ENCODE peak calls at places on chromosome 12, in six cellular contexts. Q is K562, U is GM12878, D is A549, J is endothelial cell of umbilical vein, K is HepG2. N is an unnamed sample.

GRCh38 chr12:108241961-108242360 is 97.2 kb downstream of the CMKLR1 start:
- DNase-seq in K (no peak), J (no peak), D (no peak), U (no peak), Q (peak; percentile 11), N (peak; percentile 42)

GRCh38 chr12:31009976-31010375 is 63.7 kb upstream of the DDX11 start:
- DNase-seq in K (no peak), Q (no peak), D (no peak), J (no peak), U (no peak), N (no peak)

GRCh38 chr12:74945771-74946198 is 263.9 kb downstream of the KCNC2 start:
- DNase-seq in D (peak; percentile 73), J (no peak), U (no peak), K (no peak), Q (no peak), N (no peak)

GRCh38 chr12:26195250-26195640 is at the start of gene SSPN:
- DNase-seq in J (peak; percentile 46), K (no peak), D (peak; percentile 33), U (no peak), Q (no peak), N (peak; percentile 84)

GRCh38 chr12:104358353-104359003 is 54.9 kb downstream of the EID3 start:
- DNase-seq in K (peak; percentile 41), J (peak; percentile 66), U (peak; percentile 44), Q (peak; percentile 71), D (peak; percentile 82), N (peak; percentile 92)

GRCh38 chr12:9674226-9674590 is 4.7 kb downstream of the CLEC2D start:
- DNase-seq in K (no peak), D (no peak), J (no peak), U (no peak), Q (no peak), N (no peak)

GRCh38 chr12:115341442-115341841 is 657.5 kb upstream of the TBX3 start:
- DNase-seq in D (peak; percentile 90), K (no peak), Q (no peak), J (peak; percentile 70), U (no peak), N (no peak)

GRCh38 chr12:4216542-4216927 is 57.0 kb upstream of the CCND2 start:
- DNase-seq in U (no peak), D (no peak), J (no peak), Q (no peak), K (no peak), N (no peak)

GRCh38 chr12:2231011-2231595 is 178.3 kb downstream of the CACNA1C start:
- DNase-seq in K (no peak), Q (no peak), D (no peak), J (no peak), U (no peak), N (no peak)

GRCh38 chr12:53515291-53515680 is 8.0 kb upstream of the NPFF start:
- DNase-seq in U (no peak), J (no peak), Q (no peak), D (no peak), K (no peak), N (no peak)

GRCh38 chr12:124864326-124864752 is 675 bp upstream of the SCARB1 start:
- DNase-seq in Q (no peak), J (no peak), D (no peak), U (no peak), K (no peak), N (no peak)

GRCh38 chr12:57522887-57523705 is 472 bp downstream of the MBD6 start:
- DNase-seq in Q (no peak), J (peak; percentile 72), U (no peak), K (no peak), D (peak; percentile 46), N (peak; percentile 92)

GRCh38 chr12:113766133-113766879 is 199.8 kb downstream of the RBM19 start:
- DNase-seq in U (no peak), D (peak; percentile 61), K (peak; percentile 87), J (no peak), Q (no peak), N (no peak)

GRCh38 chr12:88063375-88063774 is 34.2 kb upstream of the C12orf50 start:
- DNase-seq in K (no peak), J (peak; percentile 20), Q (no peak), U (no peak), D (no peak), N (peak; percentile 21)

GRCh38 chr12:122021193-122021821 is 377 bp upstream of the BCL7A start:
- DNase-seq in Q (no peak), D (no peak), U (no peak), K (no peak), J (peak; percentile 39), N (peak; percentile 34)

DNA sequence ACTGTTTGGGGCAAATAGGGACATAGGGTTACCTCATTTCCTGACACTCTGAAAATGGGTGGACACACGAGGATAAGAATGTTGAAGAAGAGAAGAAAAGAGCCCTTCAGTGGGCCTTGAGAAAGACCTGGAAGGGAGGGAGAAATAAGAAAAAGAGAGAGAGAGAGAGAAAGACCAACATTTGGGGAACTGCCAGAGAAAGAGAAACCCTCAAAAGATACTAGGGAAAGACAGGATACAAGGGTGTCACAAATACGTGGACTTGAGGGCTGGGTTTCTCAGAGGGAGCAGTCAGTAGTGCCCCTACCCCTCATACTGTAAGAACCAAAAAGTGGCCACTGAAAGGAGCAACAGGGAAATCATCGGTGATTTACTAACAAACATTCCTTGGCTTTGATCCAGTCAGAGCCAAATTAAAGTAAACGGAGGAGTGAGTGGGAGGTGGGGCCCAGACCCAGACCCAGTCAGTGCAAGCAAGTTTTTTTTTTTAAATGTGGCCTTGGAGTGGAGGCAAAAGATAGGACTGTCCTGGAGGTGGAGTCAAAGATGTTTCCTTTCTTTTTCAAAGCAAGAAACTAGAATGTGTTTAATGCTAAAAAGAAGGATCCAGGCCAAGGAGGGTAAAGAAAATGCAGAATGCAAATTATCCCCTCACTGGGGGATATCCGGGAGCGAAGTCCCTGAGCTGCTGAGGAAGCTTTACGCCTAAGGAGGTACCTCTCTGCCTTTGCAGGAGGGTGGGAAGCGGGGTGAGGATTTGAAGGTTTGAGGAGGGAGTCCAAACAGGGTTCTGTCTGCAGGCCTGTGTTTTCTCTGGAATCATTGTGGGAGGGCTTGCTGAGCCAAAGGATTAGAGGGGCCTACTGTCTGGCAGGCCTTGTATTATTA is 143.4 kb upstream of the AMIGO2 start:
- DNase-seq in Q (peak; percentile 59), J (no peak), D (peak; percentile 96), K (no peak), U (no peak), N (no peak)
- TF ChIP-seq MYC in Q (no peak), J (no peak), D (peak; percentile 21), K (no peak), U (no peak), N (no peak)

DNA sequence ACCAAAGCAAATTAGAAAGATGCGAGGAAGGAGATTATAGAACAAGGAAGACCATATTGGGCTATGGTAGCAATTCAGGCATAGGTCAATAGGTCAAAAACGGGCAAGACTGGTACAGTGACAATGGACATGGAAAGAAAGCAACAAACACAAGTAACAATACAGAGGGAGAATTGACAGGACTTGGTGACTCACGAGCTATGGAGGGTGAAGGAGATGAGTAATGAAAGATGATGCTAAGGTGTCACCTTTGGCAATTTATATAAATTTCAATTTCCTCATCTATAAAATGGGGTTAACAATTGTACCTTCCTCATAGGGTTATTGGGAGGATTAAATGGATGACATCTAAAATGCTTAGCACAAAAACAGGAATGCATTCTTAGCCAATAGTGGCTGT is 15.1 kb upstream of the DUSP16 start:
- DNase-seq in U (no peak), D (no peak), K (no peak), J (no peak), Q (no peak), N (no peak)
- TF ChIP-seq MYC in U (no peak), D (no peak), K (no peak), J (no peak), Q (no peak), N (no peak)

GRCh38 chr12:105477873-105478272 is 147.4 kb downstream of the C12orf75 start:
- DNase-seq in J (peak; percentile 64), U (no peak), K (no peak), Q (no peak), D (no peak), N (no peak)
- TF ChIP-seq MYC in J (no peak), U (no peak), K (no peak), Q (no peak), D (no peak), N (no peak)

GRCh38 chr12:50934981-50935807 is 17.1 kb upstream of the HIGD1C start:
- DNase-seq in Q (no peak), K (peak; percentile 57), J (no peak), D (no peak), U (no peak), N (peak; percentile 20)
- TF ChIP-seq MYC in Q (no peak), K (no peak), J (no peak), D (no peak), U (no peak), N (no peak)

DNA sequence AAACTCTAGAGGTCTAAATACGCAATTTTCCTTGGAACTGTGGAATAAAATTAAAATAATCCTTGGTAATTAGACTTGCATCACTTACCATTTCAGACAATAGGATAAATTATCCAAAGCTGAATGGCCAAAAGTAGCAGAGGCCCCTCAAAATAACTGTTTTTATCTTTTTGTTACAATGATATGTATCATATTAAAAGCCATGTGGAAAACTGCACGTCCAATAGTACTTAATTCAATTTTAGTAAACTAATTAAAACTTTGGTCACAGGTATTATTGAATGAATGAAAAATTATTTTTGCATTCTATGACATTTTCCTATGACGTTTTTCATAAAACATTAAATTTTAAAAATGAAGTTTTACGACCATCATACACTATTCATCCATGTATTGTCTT is 98.5 kb downstream of the CDK17 start:
- DNase-seq in K (no peak), Q (no peak), J (no peak), D (no peak), U (no peak), N (no peak)
- TF ChIP-seq MYC in K (no peak), Q (no peak), J (no peak), D (no peak), U (no peak), N (no peak)

GRCh38 chr12:127054531-127054930 is 1212.4 kb upstream of the TMEM132C start:
- DNase-seq in Q (no peak), J (no peak), U (no peak), D (no peak), K (no peak), N (no peak)

GRCh38 chr12:127051139-127051538 is 1215.8 kb upstream of the TMEM132C start:
- DNase-seq in U (no peak), Q (no peak), D (no peak), K (no peak), J (no peak), N (no peak)

DNA sequence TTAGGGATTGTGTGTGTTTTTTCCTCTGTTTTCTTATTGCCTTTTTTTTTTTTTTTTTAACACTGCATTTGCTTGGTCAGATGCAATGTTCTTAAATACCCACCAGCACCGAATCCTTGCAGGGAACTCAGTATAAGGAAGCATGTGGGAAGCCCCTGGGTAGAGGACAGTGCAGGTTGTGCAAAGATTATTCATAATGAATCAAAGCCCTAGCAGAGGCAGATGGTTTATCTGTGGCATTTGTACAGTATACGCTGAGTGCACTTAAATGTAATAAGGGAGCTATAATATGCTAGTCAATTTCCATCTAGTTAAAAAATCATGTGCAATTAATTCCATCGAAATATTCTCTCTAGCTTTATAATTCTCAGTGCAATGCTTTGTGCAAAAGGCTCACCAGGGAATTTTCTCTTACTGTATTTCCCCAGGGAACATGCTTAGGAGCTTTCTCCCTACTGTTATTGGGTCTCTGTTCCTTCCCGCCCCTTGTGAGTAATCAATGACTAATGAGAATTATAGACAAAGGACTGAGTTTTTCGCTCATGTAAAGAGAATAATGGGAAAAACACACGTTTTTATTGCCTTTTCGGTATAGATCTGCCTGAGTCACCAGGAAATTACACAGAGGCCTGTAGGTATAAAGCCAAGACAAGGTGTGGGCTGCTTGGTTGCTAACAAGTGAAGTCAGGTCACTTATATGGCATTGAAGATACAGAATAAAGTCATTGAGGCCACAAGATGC is 1214.3 kb upstream of the TMEM132C start:
- DNase-seq in J (no peak), Q (no peak), D (peak; percentile 33), K (no peak), U (no peak), N (no peak)
- TF ChIP-seq MYC in J (no peak), Q (no peak), D (no peak), K (no peak), U (no peak), N (no peak)